ENCODE peak calls at places on chromosomes 12 and 14, in four cellular contexts. A, P, T and E are unnamed samples. For H3K36me3, the result is how much of the 10 kb centered on the place peaks cover.

GRCh38 chr14:22547948-22548750 is 40.9 kb downstream of the DAD1 start:
- DNase-seq in T (no peak), P (no peak), A (no peak), E (no peak)

GRCh38 chr14:68363841-68364711 is 428.8 kb downstream of the ZFP36L1 start:
- DNase-seq in P (peak), T (peak), A (peak), E (no peak)

GRCh38 chr14:53539489-53540126 is 386.5 kb upstream of the DDHD1 start:
- DNase-seq in T (peak), A (peak), P (peak), E (peak)

GRCh38 chr12:54051081-54051912 is 2.3 kb upstream of the HOXC4 start:
- DNase-seq in A (no peak), P (no peak), T (no peak), E (no peak)

GRCh38 chr14:57136669-57137068 is 132.0 kb downstream of the EXOC5 start:
- DNase-seq in P (peak), T (no peak), A (peak), E (no peak)

GRCh38 chr12:3355378-3355900 is 135.6 kb upstream of the PRMT8 start:
- DNase-seq in P (no peak), T (no peak), A (no peak), E (no peak)

GRCh38 chr12:52969828-52970569 is 21.1 kb downstream of the KRT18 start:
- DNase-seq in P (no peak), T (no peak), A (no peak), E (no peak)

GRCh38 chr12:113227686-113228391 is 6.6 kb downstream of the TPCN1 start:
- DNase-seq in T (no peak), A (no peak), P (no peak), E (no peak)

GRCh38 chr14:97707603-97708002 is 910.4 kb downstream of the VRK1 start:
- DNase-seq in A (no peak), T (no peak), P (no peak), E (peak)

GRCh38 chr12:104740668-104741067 is 217.4 kb downstream of the SLC41A2 start:
- DNase-seq in A (no peak), P (no peak), T (no peak), E (peak)

GRCh38 chr12:27437839-27438238 is 8.7 kb upstream of the SMCO2 start:
- DNase-seq in A (no peak), T (no peak), P (no peak), E (no peak)

GRCh38 chr14:66920196-66920595 is 269.0 kb upstream of the GARIN2 start:
- DNase-seq in T (peak), P (no peak), A (no peak), E (no peak)

GRCh38 chr14:69708586-69709169 is 58.3 kb upstream of the SRSF5 start:
- DNase-seq in A (no peak), T (no peak), P (peak), E (no peak)

GRCh38 chr12:67147030-67147429 is 122.1 kb upstream of the CAND1 start:
- DNase-seq in A (no peak), P (no peak), T (no peak), E (no peak)

GRCh38 chr14:94239416-94239815 is 53.7 kb downstream of the SERPINA10 start:
- DNase-seq in A (no peak), P (no peak), T (no peak), E (no peak)

GRCh38 chr14:32190713-32191112 is 11.1 kb upstream of the RNU6-7 start:
- DNase-seq in T (peak), P (no peak), A (no peak), E (no peak)

GRCh38 chr14:57988445-57988844 is 122.6 kb upstream of the SLC35F4 start:
- DNase-seq in P (no peak), T (no peak), A (no peak), E (no peak)

GRCh38 chr14:96502621-96503251 is 554 bp downstream of the PAPOLA start:
- DNase-seq in T (peak), A (no peak), P (peak), E (no peak)

GRCh38 chr14:100906420-100906819 is 2.9 kb upstream of the RTL1 start:
- DNase-seq in T (no peak), A (no peak), P (no peak), E (no peak)

GRCh38 chr12:34595749-34596733 is 573.7 kb downstream of the ALG10 start:
- DNase-seq in A (peak), P (no peak), T (no peak), E (no peak)

GRCh38 chr14:55721353-55721752 is 141.3 kb downstream of the KTN1 start:
- DNase-seq in P (no peak), T (peak), A (no peak), E (no peak)

GRCh38 chr14:71698698-71699097 is 233.5 kb upstream of the RGS6 start:
- DNase-seq in T (no peak), P (no peak), A (no peak), E (no peak)

GRCh38 chr14:66575014-66575413 is 67.1 kb downstream of the GPHN start:
- DNase-seq in A (no peak), P (no peak), T (no peak), E (no peak)

GRCh38 chr12:49967042-49967776 is 5.5 kb downstream of the AQP5 start:
- DNase-seq in P (peak), T (peak), A (peak), E (peak)
- TF ChIP-seq CTCF in P (peak), T (peak), A (peak), E (peak)

GRCh38 chr14:20631023-20631820 is 10.3 kb downstream of the OR6S1 start:
- DNase-seq in A (peak), T (peak), P (no peak), E (peak)

GRCh38 chr14:20630340-20631022 is 11.0 kb downstream of the OR6S1 start:
- DNase-seq in T (peak), A (peak), P (no peak), E (peak)

GRCh38 chr14:20627337-20628032 is 14.0 kb downstream of the OR6S1 start:
- DNase-seq in T (peak), P (no peak), A (no peak), E (no peak)

GRCh38 chr14:20626274-20626673 is 15.2 kb downstream of the OR6S1 start:
- DNase-seq in A (no peak), T (no peak), P (no peak), E (no peak)

GRCh38 chr14:20628063-20628854 is 13.2 kb downstream of the OR6S1 start:
- DNase-seq in P (no peak), T (no peak), A (no peak), E (no peak)
- H3K4me3 ChIP-seq in P (no peak), T (no peak), A (no peak), E (no peak)

GRCh38 chr12:131713349-131713748 is 2.5 kb downstream of the SFSWAP start:
- DNase-seq in P (no peak), T (no peak), A (no peak), E (no peak)

GRCh38 chr12:131716282-131716681 is 5.4 kb downstream of the SFSWAP start:
- DNase-seq in T (no peak), P (no peak), A (no peak), E (no peak)

GRCh38 chr12:131711551-131712205 is 788 bp downstream of the SFSWAP start:
- DNase-seq in P (no peak), A (no peak), T (no peak), E (no peak)

GRCh38 chr12:131710464-131711457 is at the start of gene SFSWAP:
- DNase-seq in P (peak), A (peak), T (peak), E (peak)

DNA sequence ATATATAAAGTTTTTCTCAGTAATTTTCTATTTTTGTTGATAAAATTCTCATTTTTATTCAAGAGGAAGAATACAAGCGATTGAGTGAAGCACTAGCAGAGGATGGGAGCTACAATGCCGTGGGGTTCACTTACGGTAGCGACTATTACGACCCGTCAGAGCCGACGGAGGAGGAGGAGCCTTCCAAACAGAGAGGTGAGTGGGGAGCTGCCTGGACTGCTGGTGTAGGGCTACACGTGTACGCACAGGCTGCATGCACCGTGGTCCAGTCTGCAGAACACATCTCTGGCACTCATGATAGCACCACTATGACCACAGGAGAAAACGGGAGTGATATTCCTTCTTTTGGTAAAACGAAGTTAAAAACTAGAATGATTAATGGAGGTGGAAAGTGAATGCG is 3.9 kb downstream of the SFSWAP start:
- DNase-seq in P (no peak), T (no peak), A (no peak), E (no peak)
- H3K36me3 ChIP-seq in P (half or more), T (half or more), A (under half), E (under half)

DNA sequence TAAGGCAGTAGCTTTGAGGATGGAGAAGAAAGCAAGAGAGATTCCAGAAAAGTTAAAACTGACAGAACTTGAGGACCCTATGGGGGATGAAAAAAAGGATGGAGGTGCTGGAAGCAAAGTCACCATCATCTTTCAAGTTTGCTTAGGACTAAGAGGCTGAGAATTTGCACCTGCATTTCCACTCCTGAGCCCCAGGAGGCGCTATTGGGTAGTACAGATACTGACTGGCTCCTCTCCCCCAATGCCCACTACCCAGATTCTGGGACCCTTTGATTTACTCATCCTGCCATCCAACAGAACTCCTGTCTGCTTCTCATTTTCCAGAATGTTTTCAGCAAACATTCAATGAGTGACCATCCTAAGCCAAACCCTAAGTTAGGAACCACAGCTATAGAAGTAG is 34.0 kb upstream of the CMKLR1 start:
- DNase-seq in A (no peak), P (no peak), T (no peak), E (no peak)
- TF ChIP-seq CTCF in A (no peak), P (peak), T (peak), E (no peak)

DNA sequence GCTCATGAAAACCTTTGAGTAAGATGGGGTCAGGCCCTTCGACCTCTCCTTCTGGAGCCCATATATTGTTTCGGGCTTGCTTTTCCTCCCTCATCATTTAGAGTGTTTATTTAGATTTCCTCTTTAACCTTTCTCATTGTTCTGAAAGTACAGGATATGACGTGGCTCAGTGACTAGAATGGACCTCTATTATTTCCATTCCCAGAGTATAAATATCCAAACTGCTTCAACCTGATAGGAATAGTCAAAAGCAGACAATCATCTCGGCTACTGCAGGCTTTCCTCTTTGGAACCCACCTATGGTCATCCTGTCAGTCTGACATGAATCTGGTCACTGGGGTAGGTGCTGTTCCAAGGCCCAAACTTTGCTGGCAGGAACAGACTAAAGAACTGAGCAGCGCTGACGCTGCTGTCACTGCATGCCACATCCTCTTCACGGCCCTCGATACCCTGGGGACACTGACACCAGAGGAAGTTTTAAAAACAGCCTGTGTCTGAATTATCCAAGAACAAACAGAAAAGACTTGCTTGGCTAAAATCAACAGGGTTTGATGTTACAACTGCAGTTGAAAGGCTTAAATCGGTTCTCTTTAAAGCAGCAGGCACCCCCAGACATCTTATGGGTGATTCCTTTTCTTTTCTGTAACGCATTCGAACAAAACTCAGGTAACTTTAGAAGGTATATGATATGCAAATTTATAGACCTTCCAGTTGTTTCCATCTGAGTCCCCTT is 5.0 kb upstream of the DDX47 start:
- DNase-seq in T (no peak), A (no peak), P (no peak), E (peak)
- H3K4me3 ChIP-seq in T (no peak), A (no peak), P (no peak), E (peak)

GRCh38 chr12:94459773-94460593 is at the start of gene CEP83:
- DNase-seq in P (peak), A (peak), T (peak), E (peak)

GRCh38 chr12:94457331-94457730 is 2.3 kb downstream of the CEP83 start:
- DNase-seq in A (no peak), P (no peak), T (no peak), E (no peak)

GRCh38 chr12:94458882-94459772 is 540 bp downstream of the CEP83 start:
- DNase-seq in P (no peak), A (no peak), T (peak), E (peak)

DNA sequence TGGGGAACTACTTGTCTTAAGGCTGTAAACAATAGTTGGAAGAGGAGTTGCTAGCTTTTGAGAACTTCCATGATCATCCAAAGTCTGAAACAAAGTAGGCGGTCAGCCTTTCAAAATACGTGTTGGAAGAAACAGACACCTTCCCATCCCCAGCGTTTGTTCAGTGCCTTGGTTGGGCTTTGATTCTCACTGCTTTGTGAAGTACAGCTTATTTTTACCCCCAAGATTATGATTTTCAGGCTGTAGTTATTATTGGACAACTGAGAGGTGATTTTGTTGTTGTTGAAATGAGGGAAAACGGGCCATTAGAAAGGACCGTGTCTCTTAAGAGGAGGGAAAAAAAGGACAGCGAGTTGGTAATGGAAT is 910 bp upstream of the CEP83 start:
- DNase-seq in A (no peak), T (no peak), P (no peak), E (no peak)
- H3K36me3 ChIP-seq in A (under half), T (under half), P (under half), E (under half)

GRCh38 chr12:64609543-64610091 is 678 bp upstream of the RASSF3 start:
- DNase-seq in A (no peak), P (no peak), T (peak), E (no peak)

GRCh38 chr12:64610660-64611429 is 550 bp downstream of the RASSF3 start:
- DNase-seq in A (peak), T (peak), P (peak), E (peak)

GRCh38 chr12:64610092-64610659 is at the start of gene RASSF3:
- DNase-seq in T (peak), P (peak), A (peak), E (peak)

GRCh38 chr12:64611430-64612286 is 1.4 kb downstream of the RASSF3 start:
- DNase-seq in T (peak), P (no peak), A (peak), E (no peak)

DNA sequence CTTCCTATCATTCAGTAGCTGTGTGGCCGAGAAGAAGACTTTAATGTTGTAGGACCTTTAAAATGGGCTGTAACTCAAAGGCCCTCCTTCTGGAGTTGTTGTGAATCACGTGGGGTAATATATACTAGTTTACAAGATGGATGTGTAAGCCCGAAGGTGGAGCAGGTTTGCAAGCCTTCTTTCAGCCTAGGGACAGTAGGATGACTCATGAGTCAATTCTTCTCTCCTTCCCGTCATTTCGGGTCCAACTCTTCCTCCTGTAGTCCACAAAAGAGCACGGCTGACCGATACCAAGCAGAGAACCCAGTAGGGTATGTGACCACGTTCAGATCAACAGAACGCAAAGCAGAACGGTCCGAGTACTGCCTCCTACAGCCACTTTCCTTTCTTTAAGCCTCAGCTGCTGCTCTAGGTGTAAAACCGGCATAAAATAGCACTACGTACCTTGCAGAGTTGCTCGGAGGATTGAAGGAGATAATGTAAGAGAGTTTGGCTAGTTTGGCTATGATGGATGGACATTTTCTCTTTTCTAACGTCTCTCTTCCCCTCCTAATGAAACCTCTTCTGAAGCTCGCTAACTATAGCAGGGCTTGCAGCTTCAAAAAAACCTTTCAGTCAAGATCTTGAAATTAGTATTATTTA is 1.3 kb upstream of the RASSF3 start:
- DNase-seq in P (no peak), A (no peak), T (peak), E (peak)
- TF ChIP-seq CTCF in P (no peak), A (no peak), T (peak), E (no peak)

GRCh38 chr12:75974323-75975273 is 57.0 kb downstream of the PHLDA1 start:
- DNase-seq in A (no peak), T (no peak), P (peak), E (no peak)

GRCh38 chr12:75969768-75970167 is 61.8 kb downstream of the PHLDA1 start:
- DNase-seq in T (peak), P (no peak), A (no peak), E (no peak)

GRCh38 chr12:75965661-75966060 is 65.9 kb downstream of the PHLDA1 start:
- DNase-seq in P (no peak), A (no peak), T (no peak), E (no peak)

GRCh38 chr12:75971253-75971652 is 60.3 kb downstream of the PHLDA1 start:
- DNase-seq in P (no peak), A (no peak), T (no peak), E (no peak)

GRCh38 chr12:75970310-75970709 is 61.3 kb downstream of the PHLDA1 start:
- DNase-seq in A (no peak), T (no peak), P (no peak), E (no peak)
- H3K4me3 ChIP-seq in A (no peak), T (no peak), P (no peak), E (no peak)

DNA sequence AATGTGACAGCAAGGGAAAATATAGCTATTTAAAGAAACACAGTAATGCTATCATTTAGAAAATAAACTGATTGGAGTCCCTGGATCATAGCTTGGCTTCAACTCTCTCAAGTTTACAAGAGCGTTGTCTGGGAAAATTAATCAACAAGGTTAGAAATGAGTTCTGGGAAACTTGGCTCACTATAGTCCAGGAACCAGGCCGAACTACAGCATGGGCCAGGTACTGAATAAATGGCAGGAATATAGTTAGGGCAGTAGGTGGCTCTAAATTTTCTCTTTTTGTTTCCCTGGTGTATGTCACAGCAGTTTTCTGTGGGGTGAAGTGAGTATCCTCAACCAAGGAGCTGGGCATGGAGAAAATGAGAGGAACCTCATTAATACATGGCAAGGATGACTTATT is 72.4 kb downstream of the PLBD1 start:
- DNase-seq in P (no peak), A (no peak), T (no peak), E (no peak)
- H3K36me3 ChIP-seq in P (under half), A (under half), T (under half), E (under half)

DNA sequence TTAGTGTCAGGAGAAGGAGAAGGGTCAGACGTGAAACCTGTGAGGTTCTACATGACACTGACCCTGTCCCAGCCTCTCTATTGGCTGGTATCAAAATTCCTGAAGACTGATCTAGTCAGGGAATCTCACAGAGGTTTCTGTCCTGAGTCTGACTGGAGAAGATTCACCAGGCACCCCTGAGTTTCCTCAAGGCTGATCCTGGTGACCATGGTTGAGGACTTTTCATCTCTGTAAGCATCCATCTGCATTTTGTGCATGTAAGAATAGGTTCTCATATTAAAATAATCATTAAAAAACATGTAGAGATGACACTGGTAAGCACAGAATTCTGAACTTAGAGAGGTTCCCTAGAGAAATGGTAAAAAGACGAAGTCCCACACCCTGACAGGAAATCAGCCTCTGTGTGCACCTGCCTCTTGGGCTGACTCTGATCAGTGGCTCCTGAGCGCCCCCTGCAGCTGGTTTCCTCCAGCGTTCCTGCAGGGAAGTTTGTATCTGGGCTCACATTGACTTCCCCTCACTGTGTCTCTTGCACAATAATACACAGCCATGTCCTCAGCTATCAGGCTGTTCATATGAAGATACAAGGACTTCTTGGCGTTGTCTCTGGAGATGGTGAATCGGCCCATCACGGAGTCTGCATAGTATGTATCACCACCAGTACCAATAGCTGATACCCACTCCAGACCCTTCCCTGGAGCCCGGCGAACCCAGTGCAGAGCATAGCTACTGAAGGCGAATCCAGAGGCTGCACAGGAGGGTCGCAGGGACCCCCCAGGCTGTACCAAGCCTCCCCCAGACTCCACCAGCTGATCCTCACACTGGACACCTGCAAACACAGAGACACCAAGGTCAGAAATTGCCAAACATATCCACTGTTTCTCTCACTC is 991.9 kb downstream of the TMEM121 start:
- DNase-seq in P (peak), T (no peak), A (no peak), E (no peak)
- TF ChIP-seq CTCF in P (peak), T (no peak), A (no peak), E (peak)